ENCODE peak calls at places on chromosomes 3 and 15, in nine cellular contexts. One of them, this sample, is unnamed.

GRCh38 chr3:16303037-16303436 is 38.0 kb downstream of the OXNAD1 start:
- DNase-seq in A549: no peak
- DNase-seq in adrenal gland: no peak
- DNase-seq in esophagus squamous epithelium: no peak
- DNase-seq in suprapubic skin: no peak
- DNase-seq in GM12891: no peak
- DNase-seq in ovary: no peak
- DNase-seq in testis: no peak
- DNase-seq in GM12892: no peak
- DNase-seq in this sample: no peak

GRCh38 chr3:14460342-14461005 is 58.1 kb downstream of the SLC6A6 start:
- DNase-seq in A549: no peak
- DNase-seq in adrenal gland: peak
- DNase-seq in esophagus squamous epithelium: no peak
- DNase-seq in suprapubic skin: no peak
- DNase-seq in GM12891: no peak
- DNase-seq in ovary: peak
- DNase-seq in testis: peak
- DNase-seq in GM12892: no peak
- DNase-seq in this sample: no peak

GRCh38 chr3:61938878-61939549 is 377.6 kb downstream of the PTPRG start:
- DNase-seq in A549: no peak
- DNase-seq in adrenal gland: no peak
- DNase-seq in esophagus squamous epithelium: no peak
- DNase-seq in suprapubic skin: no peak
- DNase-seq in GM12891: no peak
- DNase-seq in ovary: no peak
- DNase-seq in testis: no peak
- DNase-seq in GM12892: no peak
- DNase-seq in this sample: no peak

GRCh38 chr15:70512772-70513362 is 250.5 kb downstream of the UACA start:
- DNase-seq in A549: peak
- DNase-seq in adrenal gland: peak
- DNase-seq in esophagus squamous epithelium: no peak
- DNase-seq in suprapubic skin: no peak
- DNase-seq in GM12891: no peak
- DNase-seq in ovary: no peak
- DNase-seq in testis: peak
- DNase-seq in GM12892: peak
- DNase-seq in this sample: peak

GRCh38 chr3:56188201-56188600 is 280.1 kb downstream of the ERC2 start:
- DNase-seq in A549: no peak
- DNase-seq in adrenal gland: no peak
- DNase-seq in esophagus squamous epithelium: no peak
- DNase-seq in suprapubic skin: no peak
- DNase-seq in GM12891: no peak
- DNase-seq in ovary: no peak
- DNase-seq in testis: no peak
- DNase-seq in GM12892: no peak
- DNase-seq in this sample: no peak

GRCh38 chr3:126034481-126035361 is 49.2 kb downstream of the SLC41A3 start:
- DNase-seq in A549: no peak
- DNase-seq in adrenal gland: peak
- DNase-seq in esophagus squamous epithelium: no peak
- DNase-seq in suprapubic skin: no peak
- DNase-seq in GM12891: no peak
- DNase-seq in ovary: no peak
- DNase-seq in testis: no peak
- DNase-seq in GM12892: no peak
- DNase-seq in this sample: peak

GRCh38 chr15:25171856-25172687 is 217.3 kb downstream of the SNRPN start:
- DNase-seq in A549: no peak
- DNase-seq in adrenal gland: peak
- DNase-seq in esophagus squamous epithelium: no peak
- DNase-seq in suprapubic skin: peak
- DNase-seq in GM12891: no peak
- DNase-seq in ovary: no peak
- DNase-seq in testis: no peak
- DNase-seq in GM12892: no peak
- DNase-seq in this sample: no peak

GRCh38 chr15:75718326-75718725 is 5.7 kb upstream of the CSPG4 start:
- DNase-seq in A549: no peak
- DNase-seq in adrenal gland: peak
- DNase-seq in esophagus squamous epithelium: no peak
- DNase-seq in suprapubic skin: peak
- DNase-seq in GM12891: no peak
- DNase-seq in ovary: no peak
- DNase-seq in testis: no peak
- DNase-seq in GM12892: no peak
- DNase-seq in this sample: no peak

GRCh38 chr15:77013786-77014136 is 18.8 kb downstream of the PSTPIP1 start:
- DNase-seq in A549: no peak
- DNase-seq in adrenal gland: no peak
- DNase-seq in esophagus squamous epithelium: no peak
- DNase-seq in suprapubic skin: no peak
- DNase-seq in GM12891: peak
- DNase-seq in ovary: no peak
- DNase-seq in testis: no peak
- DNase-seq in GM12892: peak
- DNase-seq in this sample: no peak

GRCh38 chr3:20511863-20512262 is 325.9 kb upstream of the SGO1 start:
- DNase-seq in A549: peak
- DNase-seq in adrenal gland: peak
- DNase-seq in esophagus squamous epithelium: no peak
- DNase-seq in suprapubic skin: no peak
- DNase-seq in GM12891: peak
- DNase-seq in ovary: no peak
- DNase-seq in testis: no peak
- DNase-seq in GM12892: no peak
- DNase-seq in this sample: peak

GRCh38 chr3:100403956-100404548 is 2.7 kb downstream of the LNP1 start:
- DNase-seq in A549: no peak
- DNase-seq in adrenal gland: no peak
- DNase-seq in esophagus squamous epithelium: no peak
- DNase-seq in suprapubic skin: no peak
- DNase-seq in GM12891: no peak
- DNase-seq in ovary: no peak
- DNase-seq in testis: no peak
- DNase-seq in GM12892: no peak
- DNase-seq in this sample: no peak

GRCh38 chr3:62142696-62143095 is 230.7 kb downstream of the FEZF2 start:
- DNase-seq in A549: no peak
- DNase-seq in adrenal gland: no peak
- DNase-seq in esophagus squamous epithelium: no peak
- DNase-seq in suprapubic skin: no peak
- DNase-seq in GM12891: no peak
- DNase-seq in ovary: no peak
- DNase-seq in testis: no peak
- DNase-seq in GM12892: no peak
- DNase-seq in this sample: no peak

GRCh38 chr3:160697628-160698382 is 20.8 kb downstream of the ARL14 start:
- DNase-seq in A549: no peak
- DNase-seq in adrenal gland: peak
- DNase-seq in esophagus squamous epithelium: no peak
- DNase-seq in suprapubic skin: no peak
- DNase-seq in GM12891: no peak
- DNase-seq in ovary: no peak
- DNase-seq in testis: no peak
- DNase-seq in GM12892: no peak
- DNase-seq in this sample: no peak

GRCh38 chr3:41050149-41050548 is 149.2 kb upstream of the CTNNB1 start:
- DNase-seq in A549: no peak
- DNase-seq in adrenal gland: no peak
- DNase-seq in esophagus squamous epithelium: no peak
- DNase-seq in suprapubic skin: no peak
- DNase-seq in GM12891: no peak
- DNase-seq in ovary: no peak
- DNase-seq in testis: no peak
- DNase-seq in GM12892: no peak
- DNase-seq in this sample: no peak

GRCh38 chr3:112437146-112438022 is 61.9 kb downstream of the BTLA start:
- DNase-seq in A549: no peak
- DNase-seq in adrenal gland: no peak
- DNase-seq in esophagus squamous epithelium: no peak
- DNase-seq in suprapubic skin: no peak
- DNase-seq in GM12891: no peak
- DNase-seq in ovary: no peak
- DNase-seq in testis: no peak
- DNase-seq in GM12892: no peak
- DNase-seq in this sample: peak

GRCh38 chr3:129344540-129345220 is 66.0 kb downstream of the HMCES start:
- DNase-seq in A549: peak
- DNase-seq in adrenal gland: no peak
- DNase-seq in esophagus squamous epithelium: no peak
- DNase-seq in suprapubic skin: no peak
- DNase-seq in GM12891: no peak
- DNase-seq in ovary: no peak
- DNase-seq in testis: peak
- DNase-seq in GM12892: no peak
- DNase-seq in this sample: no peak

GRCh38 chr15:91422704-91423254 is 322.7 kb downstream of the SV2B start:
- DNase-seq in A549: no peak
- DNase-seq in adrenal gland: no peak
- DNase-seq in esophagus squamous epithelium: no peak
- DNase-seq in suprapubic skin: no peak
- DNase-seq in GM12891: no peak
- DNase-seq in ovary: no peak
- DNase-seq in testis: no peak
- DNase-seq in GM12892: no peak
- DNase-seq in this sample: no peak

GRCh38 chr3:139774570-139775302 is 97.0 kb upstream of the NMNAT3 start:
- DNase-seq in A549: no peak
- DNase-seq in adrenal gland: no peak
- DNase-seq in esophagus squamous epithelium: no peak
- DNase-seq in suprapubic skin: no peak
- DNase-seq in GM12891: no peak
- DNase-seq in ovary: peak
- DNase-seq in testis: no peak
- DNase-seq in GM12892: no peak
- DNase-seq in this sample: no peak

GRCh38 chr3:142087676-142088075 is 61.7 kb downstream of the TFDP2 start:
- DNase-seq in A549: no peak
- DNase-seq in adrenal gland: no peak
- DNase-seq in esophagus squamous epithelium: no peak
- DNase-seq in suprapubic skin: no peak
- DNase-seq in GM12891: no peak
- DNase-seq in ovary: no peak
- DNase-seq in testis: no peak
- DNase-seq in GM12892: no peak
- DNase-seq in this sample: no peak

GRCh38 chr3:124878561-124879394 is 8.4 kb downstream of the ITGB5 start:
- DNase-seq in A549: peak
- DNase-seq in adrenal gland: peak
- DNase-seq in esophagus squamous epithelium: no peak
- DNase-seq in suprapubic skin: no peak
- DNase-seq in GM12891: no peak
- DNase-seq in ovary: peak
- DNase-seq in testis: no peak
- DNase-seq in GM12892: no peak
- DNase-seq in this sample: peak
- TF ChIP-seq POLR2A in A549: no peak
- TF ChIP-seq POLR2A in adrenal gland: no peak
- TF ChIP-seq POLR2A in esophagus squamous epithelium: no peak
- TF ChIP-seq POLR2A in suprapubic skin: no peak
- TF ChIP-seq POLR2A in GM12891: no peak
- TF ChIP-seq POLR2A in ovary: no peak
- TF ChIP-seq POLR2A in testis: no peak
- TF ChIP-seq POLR2A in GM12892: no peak
- TF ChIP-seq POLR2A in this sample: peak

GRCh38 chr3:45560270-45561020 is 34.1 kb upstream of the LIMD1 start:
- DNase-seq in A549: no peak
- DNase-seq in adrenal gland: peak
- DNase-seq in esophagus squamous epithelium: no peak
- DNase-seq in suprapubic skin: peak
- DNase-seq in GM12891: no peak
- DNase-seq in ovary: peak
- DNase-seq in testis: peak
- DNase-seq in GM12892: no peak
- DNase-seq in this sample: no peak
- TF ChIP-seq POLR2A in A549: no peak
- TF ChIP-seq POLR2A in adrenal gland: no peak
- TF ChIP-seq POLR2A in esophagus squamous epithelium: no peak
- TF ChIP-seq POLR2A in suprapubic skin: no peak
- TF ChIP-seq POLR2A in GM12891: no peak
- TF ChIP-seq POLR2A in ovary: no peak
- TF ChIP-seq POLR2A in testis: no peak
- TF ChIP-seq POLR2A in GM12892: no peak
- TF ChIP-seq POLR2A in this sample: no peak

GRCh38 chr3:196969660-196970546 is 1.3 kb upstream of the PIGZ start:
- DNase-seq in A549: peak
- DNase-seq in adrenal gland: peak
- DNase-seq in esophagus squamous epithelium: no peak
- DNase-seq in suprapubic skin: peak
- DNase-seq in GM12891: peak
- DNase-seq in ovary: peak
- DNase-seq in testis: peak
- DNase-seq in GM12892: peak
- DNase-seq in this sample: peak

GRCh38 chr3:196966526-196967401 is 1.9 kb downstream of the PIGZ start:
- DNase-seq in A549: no peak
- DNase-seq in adrenal gland: no peak
- DNase-seq in esophagus squamous epithelium: no peak
- DNase-seq in suprapubic skin: peak
- DNase-seq in GM12891: no peak
- DNase-seq in ovary: no peak
- DNase-seq in testis: no peak
- DNase-seq in GM12892: no peak
- DNase-seq in this sample: no peak

GRCh38 chr3:196969001-196969659 is 497 bp upstream of the PIGZ start:
- DNase-seq in A549: no peak
- DNase-seq in adrenal gland: no peak
- DNase-seq in esophagus squamous epithelium: no peak
- DNase-seq in suprapubic skin: peak
- DNase-seq in GM12891: peak
- DNase-seq in ovary: no peak
- DNase-seq in testis: no peak
- DNase-seq in GM12892: peak
- DNase-seq in this sample: peak

GRCh38 chr3:196967412-196968232 is 1.0 kb downstream of the PIGZ start:
- DNase-seq in A549: no peak
- DNase-seq in adrenal gland: no peak
- DNase-seq in esophagus squamous epithelium: no peak
- DNase-seq in suprapubic skin: peak
- DNase-seq in GM12891: no peak
- DNase-seq in ovary: no peak
- DNase-seq in testis: no peak
- DNase-seq in GM12892: no peak
- DNase-seq in this sample: no peak

GRCh38 chr3:196968233-196969000 is at the start of gene PIGZ:
- DNase-seq in A549: no peak
- DNase-seq in adrenal gland: no peak
- DNase-seq in esophagus squamous epithelium: no peak
- DNase-seq in suprapubic skin: peak
- DNase-seq in GM12891: peak
- DNase-seq in ovary: no peak
- DNase-seq in testis: no peak
- DNase-seq in GM12892: peak
- DNase-seq in this sample: peak
- TF ChIP-seq POLR2A in A549: peak
- TF ChIP-seq POLR2A in adrenal gland: no peak
- TF ChIP-seq POLR2A in esophagus squamous epithelium: no peak
- TF ChIP-seq POLR2A in suprapubic skin: no peak
- TF ChIP-seq POLR2A in GM12891: no peak
- TF ChIP-seq POLR2A in ovary: no peak
- TF ChIP-seq POLR2A in testis: no peak
- TF ChIP-seq POLR2A in GM12892: peak
- TF ChIP-seq POLR2A in this sample: no peak

GRCh38 chr15:63367900-63368299 is 13.7 kb downstream of the CA12 start:
- DNase-seq in A549: no peak
- DNase-seq in adrenal gland: no peak
- DNase-seq in esophagus squamous epithelium: no peak
- DNase-seq in suprapubic skin: no peak
- DNase-seq in GM12891: no peak
- DNase-seq in ovary: no peak
- DNase-seq in testis: no peak
- DNase-seq in GM12892: no peak
- DNase-seq in this sample: no peak
- TF ChIP-seq POLR2A in A549: no peak
- TF ChIP-seq POLR2A in adrenal gland: no peak
- TF ChIP-seq POLR2A in esophagus squamous epithelium: no peak
- TF ChIP-seq POLR2A in suprapubic skin: no peak
- TF ChIP-seq POLR2A in GM12891: no peak
- TF ChIP-seq POLR2A in ovary: no peak
- TF ChIP-seq POLR2A in testis: no peak
- TF ChIP-seq POLR2A in GM12892: no peak
- TF ChIP-seq POLR2A in this sample: no peak

This sample was measured in erythroblast.